ENCODE peak calls at places on chromosomes 2 and 18, in four cellular contexts. S is H1, Z is mesendoderm, O is neuronal stem cell. Q is an unnamed sample. For H3K4me1, the result is how much of the 10 kb centered on the place peaks cover.

GRCh38 chr2:63735263-63735662 is 106.4 kb upstream of the UGP2 start:
- DNase-seq in S (no peak), Z (no peak), O (no peak), Q (peak)

GRCh38 chr18:10042492-10042891 is 128.7 kb downstream of the VAPA start:
- DNase-seq in S (no peak), Z (no peak), O (no peak), Q (no peak)

GRCh38 chr18:27564066-27564465 is 379.0 kb upstream of the CHST9 start:
- DNase-seq in S (no peak), Z (no peak), O (no peak), Q (no peak)

GRCh38 chr18:59996370-59996966 is 96.7 kb downstream of the PMAIP1 start:
- DNase-seq in S (no peak), Z (peak), O (no peak), Q (peak)

GRCh38 chr2:200585730-200586643 is at the start of gene AOX1:
- DNase-seq in S (peak), Z (peak), O (peak), Q (peak)

GRCh38 chr2:223760838-223761502 is 76.4 kb downstream of the AP1S3 start:
- DNase-seq in S (no peak), Z (peak), O (no peak), Q (peak)

GRCh38 chr2:170771049-170771937 is 1.1 kb downstream of the ERICH2 start:
- DNase-seq in S (no peak), Z (peak), O (peak), Q (peak)

GRCh38 chr2:27587025-27587424 is 4.2 kb downstream of the ZNF512 start:
- DNase-seq in S (no peak), Z (no peak), O (no peak), Q (no peak)

GRCh38 chr2:241620419-241620769 is 16.6 kb downstream of the THAP4 start:
- DNase-seq in S (no peak), Z (no peak), O (no peak), Q (peak)

GRCh38 chr2:68099260-68099659 is 36.5 kb upstream of the C1D start:
- DNase-seq in S (no peak), Z (no peak), O (no peak), Q (no peak)

GRCh38 chr2:200773083-200773482 is 38.6 kb upstream of the BZW1 start:
- DNase-seq in S (no peak), Z (no peak), O (no peak), Q (no peak)

GRCh38 chr2:85188852-85189251 is 55.7 kb downstream of the TCF7L1 start:
- DNase-seq in S (no peak), Z (no peak), O (no peak), Q (peak)

GRCh38 chr2:10566021-10566420 is 117.9 kb upstream of the ODC1 start:
- DNase-seq in S (no peak), Z (peak), O (no peak), Q (no peak)

GRCh38 chr2:47403829-47404228 is 873 bp downstream of the MSH2 start:
- DNase-seq in S (no peak), Z (peak), O (no peak), Q (no peak)

GRCh38 chr18:2337552-2338141 is 233.7 kb downstream of the METTL4 start:
- DNase-seq in S (no peak), Z (peak), O (no peak), Q (peak)

GRCh38 chr18:13011719-13012118 is 20.6 kb downstream of the CEP192 start:
- DNase-seq in S (no peak), Z (no peak), O (no peak), Q (no peak)

GRCh38 chr2:72083751-72084583 is 63.7 kb downstream of the CYP26B1 start:
- DNase-seq in S (no peak), Z (no peak), O (no peak), Q (peak)

GRCh38 chr2:146927080-146927714 is 917.6 kb upstream of the ACVR2A start:
- DNase-seq in S (peak), Z (peak), O (peak), Q (peak)

GRCh38 chr2:46131-46470 is 204 bp downstream of the FAM110C start:
- DNase-seq in S (no peak), Z (no peak), O (peak), Q (no peak)

DNA sequence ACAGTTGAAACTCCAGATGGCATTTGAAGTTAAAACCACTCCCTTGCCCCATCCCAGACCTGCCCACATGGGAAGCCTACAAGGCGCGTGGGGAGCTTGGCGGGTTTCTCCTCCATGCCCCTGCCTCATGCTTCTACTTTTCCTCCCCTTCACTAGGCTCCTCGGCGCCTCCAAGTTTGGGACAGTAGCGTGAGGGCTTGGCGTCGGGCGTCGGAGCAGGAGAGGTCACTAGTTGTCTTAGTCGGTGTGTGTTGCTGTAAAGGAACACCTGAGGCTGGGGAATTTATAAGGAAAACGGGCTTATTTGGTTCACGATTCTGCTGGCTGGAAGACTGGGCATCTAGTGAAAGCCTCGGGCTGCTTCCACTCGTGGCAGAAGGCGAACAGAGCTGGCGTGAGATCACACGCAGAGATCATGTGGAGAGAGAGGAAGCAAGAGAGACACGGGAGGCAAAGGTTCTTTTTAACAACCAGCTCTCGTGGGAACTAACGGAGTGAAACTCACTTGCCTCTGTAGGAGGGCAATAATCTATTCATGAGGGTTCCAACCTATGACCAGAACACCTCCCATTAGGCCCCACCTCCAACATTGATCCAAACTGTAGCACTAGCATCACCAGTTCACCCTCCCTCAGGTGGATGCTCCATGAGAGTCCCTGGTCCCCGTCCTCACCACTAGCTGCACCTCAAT is 25.3 kb downstream of the ITM2C start:
- DNase-seq in S (no peak), Z (no peak), O (no peak), Q (no peak)
- H3K4me1 ChIP-seq in S (under half), Z (under half), O (under half), Q (under half)

GRCh38 chr2:227370791-227371312 is 8.3 kb downstream of the TM4SF20 start:
- DNase-seq in S (no peak), Z (no peak), O (no peak), Q (no peak)
- H2BK15ac ChIP-seq in S (no peak), Z (no peak), O (no peak), Q (no peak)

GRCh38 chr2:145597011-145597410 is 1077.1 kb upstream of the ZEB2 start:
- DNase-seq in S (no peak), Z (no peak), O (no peak), Q (no peak)

GRCh38 chr2:145593991-145594702 is 1074.2 kb upstream of the ZEB2 start:
- DNase-seq in S (no peak), Z (peak), O (no peak), Q (peak)

GRCh38 chr2:145597809-145598208 is 1077.9 kb upstream of the ZEB2 start:
- DNase-seq in S (no peak), Z (no peak), O (no peak), Q (no peak)

GRCh38 chr2:145593280-145593679 is 1073.4 kb upstream of the ZEB2 start:
- DNase-seq in S (no peak), Z (no peak), O (no peak), Q (no peak)

GRCh38 chr2:145595296-145595695 is 1075.4 kb upstream of the ZEB2 start:
- DNase-seq in S (no peak), Z (no peak), O (no peak), Q (peak)
- H3K4ac ChIP-seq in S (no peak), Z (no peak), O (no peak), Q (peak)

GRCh38 chr18:76451475-76452331 is 43.3 kb downstream of the ZNF516 start:
- DNase-seq in S (no peak), Z (no peak), O (peak), Q (peak)
- H3K4me1 ChIP-seq in S (under half), Z (under half), O (under half), Q (under half)

GRCh38 chr2:201908901-201909300 is 102.6 kb downstream of the CDK15 start:
- DNase-seq in S (no peak), Z (no peak), O (no peak), Q (no peak)

GRCh38 chr2:201907128-201907886 is 101.0 kb downstream of the CDK15 start:
- DNase-seq in S (no peak), Z (peak), O (no peak), Q (peak)

GRCh38 chr2:201900362-201900761 is 94.0 kb downstream of the CDK15 start:
- DNase-seq in S (no peak), Z (no peak), O (no peak), Q (no peak)

GRCh38 chr2:201901770-201902169 is 95.4 kb downstream of the CDK15 start:
- DNase-seq in S (no peak), Z (peak), O (no peak), Q (no peak)

DNA sequence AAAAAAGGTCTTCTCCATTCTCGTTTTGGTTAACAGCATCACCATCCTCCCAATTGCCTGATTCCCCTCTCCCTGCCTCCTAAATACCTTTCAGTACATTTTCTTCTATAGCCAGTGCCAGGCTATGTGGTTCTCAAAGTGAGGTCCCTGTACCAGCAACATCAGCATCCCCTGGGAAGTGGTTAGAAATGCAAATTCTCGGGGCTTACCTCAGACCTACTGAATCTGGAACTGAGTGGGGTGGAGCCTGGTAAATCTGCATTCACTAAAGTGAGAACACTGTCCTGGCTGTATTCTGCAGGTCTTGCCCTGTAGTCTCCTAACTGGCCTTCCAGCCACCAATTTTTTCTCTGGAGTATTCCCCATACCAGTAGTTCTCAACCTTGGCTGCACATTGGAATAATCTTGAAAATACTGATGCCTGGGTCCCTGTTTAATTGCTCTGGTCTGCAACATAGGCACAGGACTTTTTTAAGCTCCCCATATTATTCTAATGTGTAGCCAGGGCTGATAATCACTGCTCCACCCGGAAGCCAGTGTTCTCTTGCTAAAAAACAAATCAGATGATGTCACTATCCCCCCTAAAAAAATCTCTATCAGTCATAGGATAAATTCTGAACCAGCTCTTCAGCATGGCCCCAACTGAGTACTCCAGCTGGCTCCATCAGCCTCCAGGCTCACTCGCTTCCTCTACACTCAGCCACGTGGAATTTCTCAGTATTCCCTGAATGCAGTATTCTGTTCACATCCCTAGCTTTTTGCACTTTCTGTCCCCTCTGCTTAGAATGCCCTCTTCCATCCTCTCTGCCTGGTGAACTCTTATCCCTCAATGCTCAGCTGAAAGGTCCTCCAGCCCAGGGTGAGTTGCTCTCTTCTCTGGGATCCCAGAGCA is 98.4 kb downstream of the CDK15 start:
- DNase-seq in S (no peak), Z (peak), O (no peak), Q (peak)
- H2BK15ac ChIP-seq in S (peak), Z (no peak), O (no peak), Q (no peak)

GRCh38 chr2:73111300-73112025 is 1.3 kb downstream of the RAB11FIP5 start:
- DNase-seq in S (no peak), Z (peak), O (peak), Q (peak)
- H3K4ac ChIP-seq in S (no peak), Z (no peak), O (no peak), Q (no peak)